ENCODE peak calls at places on chromosomes 5 and 9, in eight cellular contexts. P is GM04503; Q is CD8-positive, alpha-beta T cell; V is psoas muscle; Z is hippocampal formation; X is osteoblast; R is T-helper 9 cell; U is CD4-positive, alpha-beta T cell. M is an unnamed sample.

GRCh38 chr9:69655065-69655464 is 17.1 kb downstream of the APBA1 start:
- DNase-seq in P (no peak), Q (no peak), V (no peak), Z (no peak), X (no peak), R (no peak), U (no peak), M (no peak)

GRCh38 chr5:5683174-5683573 is 260.7 kb downstream of the ICE1 start:
- DNase-seq in P (no peak), Q (no peak), V (no peak), Z (no peak), X (no peak), R (no peak), U (no peak), M (no peak)

GRCh38 chr5:134568761-134569725 is 43.6 kb downstream of the JADE2 start:
- DNase-seq in P (no peak), Q (no peak), V (peak; percentile 88), Z (peak; percentile 48), X (peak; percentile 93), R (no peak), U (no peak), M (no peak)

GRCh38 chr9:112061152-112061740 is 113.9 kb downstream of the SUSD1 start:
- DNase-seq in P (peak; percentile 94), Q (peak; percentile 51), V (peak; percentile 63), Z (peak; percentile 28), X (peak; percentile 96), R (no peak), U (no peak), M (no peak)

GRCh38 chr5:141485305-141486055 is 650 bp downstream of the PCDHGC4 start:
- DNase-seq in P (no peak), Q (no peak), V (peak; percentile 21), Z (no peak), X (no peak), R (no peak), U (no peak), M (no peak)

GRCh38 chr5:24026288-24026687 is 518.9 kb downstream of the PRDM9 start:
- DNase-seq in P (no peak), Q (no peak), V (no peak), Z (no peak), X (no peak), R (no peak), U (no peak), M (no peak)

GRCh38 chr5:125865166-125865815 is 557.9 kb upstream of the GRAMD2B start:
- DNase-seq in P (no peak), Q (no peak), V (no peak), Z (no peak), X (peak; percentile 4), R (no peak), U (no peak), M (no peak)

GRCh38 chr5:59745422-59745863 is 148.1 kb downstream of the PDE4D start:
- DNase-seq in P (no peak), Q (no peak), V (peak; percentile 21), Z (no peak), X (no peak), R (no peak), U (no peak), M (no peak)